ENCODE peak calls at places on chromosomes 5 and 9, in seven cellular contexts. One of them, this sample, is unnamed.

GRCh38 chr9:105150991-105151685 is 93.3 kb upstream of the SLC44A1 start:
- DNase-seq in Peyer's patch: no peak
- DNase-seq in AG04449: no peak
- DNase-seq in right atrium auricular region: no peak
- DNase-seq in MCF 10A: peak; percentile 17
- DNase-seq in bronchial epithelial cell: peak; percentile 80
- DNase-seq in AG09309: no peak
- DNase-seq in this sample: no peak

GRCh38 chr5:34031117-34031516 is 11.9 kb downstream of the C1QTNF3 start:
- DNase-seq in Peyer's patch: no peak
- DNase-seq in AG04449: no peak
- DNase-seq in right atrium auricular region: no peak
- DNase-seq in MCF 10A: no peak
- DNase-seq in bronchial epithelial cell: no peak
- DNase-seq in AG09309: no peak
- DNase-seq in this sample: no peak

GRCh38 chr9:124913378-124913777 is 27.5 kb downstream of the GOLGA1 start:
- DNase-seq in Peyer's patch: no peak
- DNase-seq in AG04449: no peak
- DNase-seq in right atrium auricular region: no peak
- DNase-seq in MCF 10A: no peak
- DNase-seq in bronchial epithelial cell: no peak
- DNase-seq in AG09309: no peak
- DNase-seq in this sample: no peak

GRCh38 chr9:131398204-131398603 is 4.3 kb downstream of the PRRC2B start:
- DNase-seq in Peyer's patch: peak; percentile 89
- DNase-seq in AG04449: no peak
- DNase-seq in right atrium auricular region: no peak
- DNase-seq in MCF 10A: peak; percentile 60
- DNase-seq in bronchial epithelial cell: no peak
- DNase-seq in AG09309: no peak
- DNase-seq in this sample: no peak

GRCh38 chr5:63963080-63963735 is 963 bp upstream of the HTR1A start:
- DNase-seq in Peyer's patch: no peak
- DNase-seq in AG04449: peak; percentile 2
- DNase-seq in right atrium auricular region: no peak
- DNase-seq in MCF 10A: peak; percentile 80
- DNase-seq in bronchial epithelial cell: peak; percentile 64
- DNase-seq in AG09309: peak; percentile 5
- DNase-seq in this sample: no peak

GRCh38 chr9:68507098-68507795 is 33.4 kb downstream of the TMEM252 start:
- DNase-seq in Peyer's patch: no peak
- DNase-seq in AG04449: no peak
- DNase-seq in right atrium auricular region: no peak
- DNase-seq in MCF 10A: peak; percentile 36
- DNase-seq in bronchial epithelial cell: peak; percentile 25
- DNase-seq in AG09309: no peak
- DNase-seq in this sample: no peak

GRCh38 chr5:56612759-56613158 is 202.6 kb upstream of the MAP3K1 start:
- DNase-seq in Peyer's patch: no peak
- DNase-seq in AG04449: no peak
- DNase-seq in right atrium auricular region: no peak
- DNase-seq in MCF 10A: no peak
- DNase-seq in bronchial epithelial cell: no peak
- DNase-seq in AG09309: no peak
- DNase-seq in this sample: no peak

GRCh38 chr5:39519566-39520231 is 94.9 kb upstream of the DAB2 start:
- DNase-seq in Peyer's patch: no peak
- DNase-seq in AG04449: peak; percentile 78
- DNase-seq in right atrium auricular region: no peak
- DNase-seq in MCF 10A: peak; percentile 21
- DNase-seq in bronchial epithelial cell: no peak
- DNase-seq in AG09309: peak; percentile 63
- DNase-seq in this sample: no peak

GRCh38 chr5:57696005-57696755 is 213.6 kb upstream of the ACTBL2 start:
- DNase-seq in Peyer's patch: no peak
- DNase-seq in AG04449: no peak
- DNase-seq in right atrium auricular region: no peak
- DNase-seq in MCF 10A: no peak
- DNase-seq in bronchial epithelial cell: no peak
- DNase-seq in AG09309: no peak
- DNase-seq in this sample: no peak

GRCh38 chr9:75054373-75055001 is 26.4 kb upstream of the CARNMT1 start:
- DNase-seq in Peyer's patch: no peak
- DNase-seq in AG04449: peak; percentile 58
- DNase-seq in right atrium auricular region: no peak
- DNase-seq in MCF 10A: peak; percentile 3
- DNase-seq in bronchial epithelial cell: no peak
- DNase-seq in AG09309: peak; percentile 34
- DNase-seq in this sample: no peak

GRCh38 chr5:43274435-43275114 is 38.6 kb downstream of the HMGCS1 start:
- DNase-seq in Peyer's patch: no peak
- DNase-seq in AG04449: no peak
- DNase-seq in right atrium auricular region: no peak
- DNase-seq in MCF 10A: no peak
- DNase-seq in bronchial epithelial cell: no peak
- DNase-seq in AG09309: no peak
- DNase-seq in this sample: no peak

GRCh38 chr5:51377151-51378060 is 5.8 kb upstream of the ISL1 start:
- DNase-seq in Peyer's patch: no peak
- DNase-seq in AG04449: no peak
- DNase-seq in right atrium auricular region: no peak
- DNase-seq in MCF 10A: no peak
- DNase-seq in bronchial epithelial cell: no peak
- DNase-seq in AG09309: no peak
- DNase-seq in this sample: no peak

GRCh38 chr9:137878957-137879555 is 1.5 kb downstream of the CACNA1B start:
- DNase-seq in Peyer's patch: no peak
- DNase-seq in AG04449: no peak
- DNase-seq in right atrium auricular region: no peak
- DNase-seq in MCF 10A: no peak
- DNase-seq in bronchial epithelial cell: no peak
- DNase-seq in AG09309: no peak
- DNase-seq in this sample: no peak
- TF ChIP-seq CTCF in Peyer's patch: no peak
- TF ChIP-seq CTCF in AG04449: no peak
- TF ChIP-seq CTCF in right atrium auricular region: no peak
- TF ChIP-seq CTCF in MCF 10A: no peak
- TF ChIP-seq CTCF in bronchial epithelial cell: no peak
- TF ChIP-seq CTCF in AG09309: no peak
- TF ChIP-seq CTCF in this sample: no peak

DNA sequence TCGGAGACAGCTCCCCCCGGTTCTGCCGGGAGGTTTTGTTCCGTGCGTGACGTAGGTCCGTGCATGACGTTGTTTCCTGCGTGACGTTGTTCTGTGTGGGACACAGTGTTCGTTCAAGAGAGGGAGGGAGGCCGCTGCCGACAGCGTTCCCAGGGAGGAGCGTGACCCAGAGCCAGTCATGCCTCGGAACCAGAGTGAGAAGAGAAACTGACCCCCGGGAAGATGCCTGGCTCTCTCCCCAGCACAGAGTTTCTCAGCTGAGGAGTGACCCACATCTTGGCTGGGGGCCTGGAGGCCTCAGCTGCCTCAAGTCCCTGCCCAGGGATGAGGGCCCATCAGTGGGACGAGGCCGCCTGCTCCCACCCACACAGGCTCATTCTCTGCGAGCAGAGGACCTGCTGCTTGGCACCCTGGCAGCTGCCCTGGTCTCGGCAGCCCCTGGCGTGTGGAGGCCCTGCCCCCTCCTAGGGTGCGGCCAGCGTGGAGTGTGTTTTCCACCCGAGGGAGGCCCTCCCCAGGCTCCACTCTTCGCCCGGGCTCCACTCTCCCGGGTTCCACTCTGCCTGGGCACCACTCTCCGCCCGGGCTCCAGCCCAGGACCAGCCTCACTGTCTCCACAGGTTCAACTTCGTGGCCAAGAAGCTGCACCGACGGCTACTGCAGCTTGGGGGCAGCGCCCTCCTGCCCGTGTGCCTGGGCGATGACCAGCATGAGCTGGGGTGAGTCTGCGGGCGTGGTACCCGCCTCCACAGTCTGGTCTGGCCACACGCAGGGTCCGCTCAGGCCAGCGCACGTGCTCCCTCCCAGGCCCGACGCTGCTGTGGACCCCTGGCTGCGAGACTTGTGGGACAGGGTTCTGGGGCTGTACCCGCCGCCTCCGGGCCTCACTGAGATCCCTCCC is 7.9 kb downstream of the NDOR1 start:
- DNase-seq in Peyer's patch: no peak
- DNase-seq in AG04449: no peak
- DNase-seq in right atrium auricular region: no peak
- DNase-seq in MCF 10A: no peak
- DNase-seq in bronchial epithelial cell: no peak
- DNase-seq in AG09309: no peak
- DNase-seq in this sample: no peak
- TF ChIP-seq CTCF in Peyer's patch: peak; percentile 18
- TF ChIP-seq CTCF in AG04449: no peak
- TF ChIP-seq CTCF in right atrium auricular region: no peak
- TF ChIP-seq CTCF in MCF 10A: peak; percentile 26
- TF ChIP-seq CTCF in bronchial epithelial cell: peak; percentile 35
- TF ChIP-seq CTCF in AG09309: peak; percentile 7
- TF ChIP-seq CTCF in this sample: peak; percentile 29

GRCh38 chr5:77972545-77973252 is 196.6 kb upstream of the TBCA start:
- DNase-seq in Peyer's patch: no peak
- DNase-seq in AG04449: no peak
- DNase-seq in right atrium auricular region: no peak
- DNase-seq in MCF 10A: no peak
- DNase-seq in bronchial epithelial cell: no peak
- DNase-seq in AG09309: no peak
- DNase-seq in this sample: no peak
- TF ChIP-seq CTCF in Peyer's patch: no peak
- TF ChIP-seq CTCF in AG04449: peak; percentile 23
- TF ChIP-seq CTCF in right atrium auricular region: peak; percentile 18
- TF ChIP-seq CTCF in MCF 10A: no peak
- TF ChIP-seq CTCF in bronchial epithelial cell: peak; percentile 10
- TF ChIP-seq CTCF in AG09309: no peak
- TF ChIP-seq CTCF in this sample: no peak

GRCh38 chr5:10762776-10763500 is 1.9 kb upstream of the DAP start:
- DNase-seq in Peyer's patch: no peak
- DNase-seq in AG04449: no peak
- DNase-seq in right atrium auricular region: no peak
- DNase-seq in MCF 10A: no peak
- DNase-seq in bronchial epithelial cell: no peak
- DNase-seq in AG09309: no peak
- DNase-seq in this sample: no peak
- TF ChIP-seq CTCF in Peyer's patch: no peak
- TF ChIP-seq CTCF in AG04449: no peak
- TF ChIP-seq CTCF in right atrium auricular region: no peak
- TF ChIP-seq CTCF in MCF 10A: no peak
- TF ChIP-seq CTCF in bronchial epithelial cell: no peak
- TF ChIP-seq CTCF in AG09309: no peak
- TF ChIP-seq CTCF in this sample: no peak

DNA sequence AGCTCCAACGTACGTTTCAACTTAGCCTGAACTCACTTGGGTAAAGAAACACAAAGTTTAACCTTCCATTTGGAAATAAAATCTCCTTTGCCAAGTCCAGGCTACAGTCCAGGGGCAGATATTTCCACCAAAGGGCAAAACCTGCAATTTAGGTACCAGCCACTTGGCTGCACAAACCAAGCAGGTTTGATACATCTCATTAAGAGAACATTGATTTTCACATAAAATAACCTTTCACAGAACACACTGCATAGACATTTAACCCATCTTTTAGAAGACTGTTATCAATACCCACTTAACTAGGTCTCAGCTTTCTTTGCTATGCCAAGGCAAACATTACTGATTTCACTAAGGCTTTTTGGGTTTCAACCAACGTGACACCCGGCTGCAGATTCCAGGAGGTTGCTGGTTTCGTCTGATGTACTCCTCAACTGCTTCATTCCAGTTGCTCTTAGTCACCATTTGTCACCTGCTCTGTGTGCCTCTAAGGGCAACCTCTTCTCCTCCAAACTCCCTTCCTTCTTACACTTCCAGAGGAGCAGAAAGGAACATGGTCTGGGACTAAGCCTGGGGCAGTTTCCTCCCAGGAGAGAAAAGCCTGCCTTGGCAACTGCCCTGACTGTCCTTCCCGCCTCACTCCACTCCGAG is 67.1 kb downstream of the EPB41L4B start:
- DNase-seq in Peyer's patch: no peak
- DNase-seq in AG04449: peak; percentile 33
- DNase-seq in right atrium auricular region: no peak
- DNase-seq in MCF 10A: peak; percentile 91
- DNase-seq in bronchial epithelial cell: peak; percentile 86
- DNase-seq in AG09309: no peak
- DNase-seq in this sample: no peak
- TF ChIP-seq CTCF in Peyer's patch: no peak
- TF ChIP-seq CTCF in AG04449: no peak
- TF ChIP-seq CTCF in right atrium auricular region: no peak
- TF ChIP-seq CTCF in MCF 10A: no peak
- TF ChIP-seq CTCF in bronchial epithelial cell: peak; percentile 4
- TF ChIP-seq CTCF in AG09309: no peak
- TF ChIP-seq CTCF in this sample: no peak